ENCODE peak calls at places on chromosomes 16 and 17, in seven cellular contexts. K is IMR-90, O is H9, B is neuronal stem cell, Z is mesenchymal stem cell, Y is H1, I is trophoblast cell. T is an unnamed sample.

GRCh38 chr17:57601328-57601727 is 143.8 kb downstream of the CCDC182 start:
- DNase-seq in Z (peak; percentile 59), B (no peak), I (no peak), Y (no peak), O (no peak), K (no peak), T (peak; percentile 55)

GRCh38 chr16:69171325-69172095 is 15.5 kb upstream of the SNTB2 start:
- DNase-seq in Z (peak; percentile 47), Y (no peak), I (no peak), O (no peak), B (no peak), K (peak; percentile 62), T (peak; percentile 71)

GRCh38 chr16:53876811-53877210 is 172.9 kb downstream of the FTO start:
- DNase-seq in K (no peak), Z (no peak), Y (no peak), O (no peak), B (no peak), I (no peak), T (no peak)

GRCh38 chr16:85759631-85760419 is 8.9 kb upstream of the C16orf74 start:
- DNase-seq in B (no peak), Y (no peak), K (no peak), Z (no peak), I (no peak), O (peak; percentile 62), T (no peak)

GRCh38 chr16:29664133-29664912 is 1.3 kb downstream of the SPN start:
- DNase-seq in Y (no peak), Z (no peak), I (no peak), O (no peak), K (no peak), B (no peak), T (no peak)

GRCh38 chr16:73057369-73058210 is 9.7 kb upstream of the ZFHX3 start:
- DNase-seq in O (no peak), K (no peak), Y (no peak), I (no peak), Z (peak; percentile 49), B (peak; percentile 46), T (no peak)

GRCh38 chr17:28746611-28747045 is 2.8 kb downstream of the TRAF4 start:
- DNase-seq in K (no peak), B (no peak), Z (no peak), I (peak; percentile 65), Y (no peak), O (peak; percentile 78), T (peak; percentile 62)

GRCh38 chr16:2792945-2793344 is 5.3 kb upstream of the PRSS41 start:
- DNase-seq in O (no peak), K (no peak), B (no peak), Z (no peak), I (no peak), Y (no peak), T (no peak)

GRCh38 chr17:75390982-75391381 is 14.5 kb downstream of the GRB2 start:
- DNase-seq in Y (no peak), K (peak; percentile 39), B (no peak), Z (no peak), O (no peak), I (no peak), T (no peak)

GRCh38 chr16:79589495-79590134 is 10.9 kb downstream of the MAF start:
- DNase-seq in B (no peak), O (peak; percentile 56), K (no peak), Z (no peak), I (no peak), Y (no peak), T (no peak)

GRCh38 chr16:4465977-4466779 is 8.2 kb downstream of the NMRAL1 start:
- DNase-seq in Y (no peak), K (no peak), I (no peak), O (no peak), Z (no peak), B (no peak), T (no peak)

GRCh38 chr17:30519166-30519565 is 42.0 kb downstream of the GOSR1 start:
- DNase-seq in Y (no peak), I (no peak), K (no peak), B (no peak), O (no peak), Z (no peak), T (no peak)

GRCh38 chr17:56623383-56623782 is 29.9 kb downstream of the NOG start:
- DNase-seq in Y (no peak), B (no peak), Z (no peak), O (no peak), K (no peak), I (no peak), T (no peak)

GRCh38 chr17:77233635-77234334 is 93.0 kb downstream of the SEC14L1 start:
- DNase-seq in I (peak; percentile 87), K (peak; percentile 89), Y (no peak), Z (peak; percentile 99), O (no peak), B (no peak), T (peak; percentile 69)

GRCh38 chr16:66847533-66848057 is 3.4 kb downstream of the CA7 start:
- DNase-seq in B (no peak), O (no peak), Z (no peak), Y (no peak), I (no peak), K (no peak), T (no peak)

GRCh38 chr17:428414-428813 is 75.8 kb upstream of the RPH3AL start:
- DNase-seq in K (no peak), B (no peak), Z (no peak), Y (no peak), O (no peak), I (no peak), T (no peak)

GRCh38 chr17:68288804-68289203 is 2.1 kb downstream of the SLC16A6 start:
- DNase-seq in B (no peak), Z (peak; percentile 31), K (no peak), I (no peak), O (no peak), Y (no peak), T (peak; percentile 27)

GRCh38 chr17:60065867-60066266 is 12.9 kb downstream of the HEATR6 start:
- DNase-seq in Y (no peak), Z (no peak), B (no peak), O (no peak), I (no peak), K (no peak), T (no peak)

GRCh38 chr16:54268766-54269165 is 17.8 kb downstream of the IRX3 start:
- DNase-seq in Z (no peak), K (no peak), Y (no peak), I (no peak), O (peak; percentile 8), B (no peak), T (no peak)

GRCh38 chr17:56795098-56795497 is 38.6 kb downstream of the C17orf67 start:
- DNase-seq in O (no peak), I (no peak), B (no peak), Y (no peak), K (no peak), Z (no peak), T (no peak)

GRCh38 chr17:47240806-47241205 is 12.8 kb upstream of the ITGB3 start:
- DNase-seq in Y (no peak), B (no peak), Z (no peak), O (no peak), K (no peak), I (no peak), T (no peak)

GRCh38 chr17:38568274-38568673 is 37.5 kb downstream of the SRCIN1 start:
- DNase-seq in B (no peak), O (peak; percentile 77), K (no peak), Y (no peak), Z (no peak), I (no peak), T (peak; percentile 82)

GRCh38 chr17:48044851-48045250 is 3.3 kb upstream of the NFE2L1 start:
- DNase-seq in Y (no peak), I (no peak), Z (no peak), O (no peak), K (no peak), B (no peak), T (no peak)

GRCh38 chr16:25013049-25013448 is 2.1 kb downstream of the ARHGAP17 start:
- DNase-seq in Z (no peak), B (no peak), Y (no peak), I (no peak), O (no peak), K (no peak), T (no peak)
- H2BK120ac ChIP-seq in Z (no peak overlapping the region), B (no peak overlapping the region), Y (no peak overlapping the region), I (no peak overlapping the region), O (no peak overlapping the region), K (peak overlapping the region; percentile 13), T (no peak overlapping the region)

DNA sequence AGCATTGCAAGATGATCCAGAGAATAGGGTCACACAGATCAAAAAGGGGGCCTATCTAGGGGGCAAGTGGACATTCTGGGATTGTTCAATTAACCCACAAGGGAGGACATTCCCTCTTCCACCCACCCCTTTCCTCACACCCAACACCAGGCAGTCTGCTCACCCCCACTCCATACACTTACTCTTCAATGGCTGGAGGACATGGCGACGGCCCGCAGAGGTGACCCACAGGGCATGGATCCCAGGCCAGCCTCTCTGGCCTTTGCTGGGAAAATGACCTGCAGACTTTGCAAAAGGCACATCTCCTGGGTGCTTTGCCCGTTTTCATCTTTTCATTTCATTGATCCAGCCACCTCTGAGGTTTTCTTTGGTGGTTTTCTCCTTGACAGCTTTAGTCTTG is 1.7 kb upstream of the CACNG5 start:
- DNase-seq in Z (no peak), Y (no peak), O (no peak), B (no peak), I (no peak), K (no peak), T (no peak)
- H2BK120ac ChIP-seq in Z (no peak overlapping the region), Y (no peak overlapping the region), O (no peak overlapping the region), B (no peak overlapping the region), I (no peak overlapping the region), K (no peak overlapping the region), T (no peak overlapping the region)

DNA sequence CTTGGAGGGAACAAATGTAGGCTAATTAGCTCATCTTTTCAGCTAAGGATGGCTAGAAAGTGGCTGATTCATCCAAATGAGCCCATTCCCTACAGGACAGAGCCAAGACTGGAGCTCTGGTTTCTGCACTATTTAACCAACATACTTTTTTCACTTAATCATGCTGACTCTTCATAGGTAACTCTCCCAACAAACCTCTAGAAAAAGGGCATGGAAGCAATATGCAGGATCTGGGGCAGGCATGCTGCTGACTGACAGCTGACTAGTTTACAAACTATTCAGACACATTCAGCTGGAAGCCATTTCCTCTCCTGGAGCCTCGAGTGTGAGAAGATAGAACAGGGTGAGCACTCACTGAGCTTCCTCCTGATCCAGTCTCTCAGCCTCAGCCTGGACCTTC is 6.2 kb downstream of the BECN1 start:
- DNase-seq in Z (no peak), K (peak; percentile 56), O (no peak), B (no peak), I (peak; percentile 47), Y (no peak), T (no peak)
- H2BK120ac ChIP-seq in Z (no peak overlapping the region), K (no peak overlapping the region), O (no peak overlapping the region), B (no peak overlapping the region), I (no peak overlapping the region), Y (no peak overlapping the region), T (no peak overlapping the region)

DNA sequence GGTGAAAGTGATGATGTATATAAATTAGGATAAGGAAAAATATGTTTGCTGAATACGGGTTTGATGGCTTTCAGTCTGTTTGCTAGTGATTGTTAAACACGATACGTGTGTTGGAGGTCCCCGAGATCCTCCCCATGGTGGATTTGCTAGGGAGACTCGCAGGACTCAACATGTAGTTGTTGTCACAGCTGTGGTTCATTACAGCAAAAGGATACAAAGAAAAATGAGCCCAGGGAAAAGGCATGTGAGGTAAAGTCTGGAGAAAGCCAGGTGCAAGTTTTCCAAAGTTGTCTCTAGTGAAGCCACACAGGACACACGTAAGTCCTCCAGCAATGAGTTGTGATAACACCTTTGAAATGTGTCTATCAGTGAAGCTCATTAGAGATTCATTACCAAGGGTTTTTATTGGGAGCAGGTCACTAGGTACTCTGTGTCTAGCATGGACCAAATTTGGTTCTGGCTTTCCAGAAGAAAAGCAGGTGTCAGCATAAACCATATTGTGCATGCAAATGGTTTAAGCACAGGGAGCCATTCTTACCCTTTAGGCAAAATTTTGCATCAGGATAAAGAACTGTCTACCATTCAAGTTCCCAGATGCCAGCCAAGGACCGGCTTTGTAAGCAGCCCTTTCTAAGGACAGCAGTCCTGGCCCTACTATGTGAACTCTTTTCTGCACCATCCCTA is 215.2 kb upstream of the WSCD1 start:
- DNase-seq in K (no peak), O (peak; percentile 4), Y (no peak), B (no peak), Z (no peak), I (no peak), T (no peak)
- H2BK120ac ChIP-seq in K (no peak overlapping the region), O (no peak overlapping the region), Y (no peak overlapping the region), B (no peak overlapping the region), Z (no peak overlapping the region), I (no peak overlapping the region), T (no peak overlapping the region)